ENCODE peak calls at places on chromosomes 2 and 18, in four cellular contexts. T, H, D and X are unnamed samples.

GRCh38 chr2:9326975-9327374 is 96.4 kb downstream of the ITGB1BP1 start:
- DNase-seq in D (no peak), H (no peak), T (no peak), X (peak)

GRCh38 chr2:54704688-54705605 is 18.5 kb upstream of the EML6 start:
- DNase-seq in H (peak), T (peak), D (no peak), X (peak)

GRCh38 chr2:30238143-30238800 is 6.9 kb downstream of the LBH start:
- DNase-seq in T (no peak), H (no peak), D (no peak), X (peak)

GRCh38 chr18:63540131-63540530 is 2.0 kb upstream of the SERPINB12 start:
- DNase-seq in D (no peak), H (no peak), T (no peak), X (peak)

GRCh38 chr2:60880988-60881932 is at the start of gene REL:
- DNase-seq in H (peak), T (peak), D (peak), X (peak)

GRCh38 chr2:157592983-157593382 is 35.7 kb downstream of the ACVR1C start:
- DNase-seq in D (no peak), T (no peak), H (no peak), X (peak)

GRCh38 chr18:11293794-11294193 is 144.4 kb upstream of the PIEZO2 start:
- DNase-seq in H (peak), T (no peak), D (no peak), X (no peak)

GRCh38 chr2:177272765-177273164 is 8.2 kb upstream of the NFE2L2 start:
- DNase-seq in D (no peak), H (peak), T (no peak), X (no peak)

GRCh38 chr2:185522472-185522871 is 216.1 kb upstream of the FSIP2 start:
- DNase-seq in D (no peak), H (peak), T (no peak), X (no peak)

GRCh38 chr2:172095146-172095904 is 7.4 kb downstream of the DLX2 start:
- DNase-seq in H (peak), T (peak), D (no peak), X (peak)

GRCh38 chr2:184560603-184561002 is 37.7 kb upstream of the ZNF804A start:
- DNase-seq in H (no peak), T (no peak), D (no peak), X (no peak)

GRCh38 chr18:46502444-46502843 is 154.6 kb downstream of the LOXHD1 start:
- DNase-seq in T (peak), H (peak), D (no peak), X (no peak)

GRCh38 chr2:234674781-234675201 is 177.9 kb upstream of the ARL4C start:
- DNase-seq in D (no peak), T (peak), H (no peak), X (peak)

GRCh38 chr2:26479131-26479970 is 1.4 kb upstream of the OTOF start:
- DNase-seq in D (no peak), T (no peak), H (no peak), X (no peak)

GRCh38 chr2:58054264-58054663 is 7.7 kb downstream of the VRK2 start:
- DNase-seq in H (no peak), T (no peak), D (no peak), X (peak)

GRCh38 chr18:46324556-46324955 is 220.4 kb downstream of the HAUS1 start:
- DNase-seq in H (no peak), D (no peak), T (peak), X (peak)

GRCh38 chr2:112814278-112814677 is 22.3 kb downstream of the IL1B start:
- DNase-seq in T (no peak), D (no peak), H (no peak), X (peak)

GRCh38 chr2:112772322-112772721 is 7.9 kb upstream of the CKAP2L start:
- DNase-seq in D (no peak), H (no peak), T (no peak), X (no peak)

GRCh38 chr18:39571511-39571910 is 2005.9 kb upstream of the CELF4 start:
- DNase-seq in T (peak), D (no peak), H (no peak), X (peak)

GRCh38 chr18:41809652-41810051 is 145.4 kb upstream of the PIK3C3 start:
- DNase-seq in D (no peak), T (no peak), H (no peak), X (peak)

GRCh38 chr2:241728627-241729026 is 5.8 kb upstream of the D2HGDH start:
- DNase-seq in H (no peak), T (no peak), D (no peak), X (no peak)

GRCh38 chr2:120289221-120289906 is 36.7 kb downstream of the RALB start:
- DNase-seq in T (no peak), D (no peak), H (no peak), X (no peak)

GRCh38 chr2:173264603-173265366 is 89.9 kb upstream of the CDCA7 start:
- DNase-seq in H (no peak), T (no peak), D (peak), X (no peak)

GRCh38 chr18:45090526-45091140 is 409.9 kb downstream of the SETBP1 start:
- DNase-seq in T (no peak), D (no peak), H (no peak), X (no peak)

GRCh38 chr18:48803518-48803917 is 147.2 kb downstream of the SMAD7 start:
- DNase-seq in D (no peak), H (no peak), T (no peak), X (no peak)

DNA sequence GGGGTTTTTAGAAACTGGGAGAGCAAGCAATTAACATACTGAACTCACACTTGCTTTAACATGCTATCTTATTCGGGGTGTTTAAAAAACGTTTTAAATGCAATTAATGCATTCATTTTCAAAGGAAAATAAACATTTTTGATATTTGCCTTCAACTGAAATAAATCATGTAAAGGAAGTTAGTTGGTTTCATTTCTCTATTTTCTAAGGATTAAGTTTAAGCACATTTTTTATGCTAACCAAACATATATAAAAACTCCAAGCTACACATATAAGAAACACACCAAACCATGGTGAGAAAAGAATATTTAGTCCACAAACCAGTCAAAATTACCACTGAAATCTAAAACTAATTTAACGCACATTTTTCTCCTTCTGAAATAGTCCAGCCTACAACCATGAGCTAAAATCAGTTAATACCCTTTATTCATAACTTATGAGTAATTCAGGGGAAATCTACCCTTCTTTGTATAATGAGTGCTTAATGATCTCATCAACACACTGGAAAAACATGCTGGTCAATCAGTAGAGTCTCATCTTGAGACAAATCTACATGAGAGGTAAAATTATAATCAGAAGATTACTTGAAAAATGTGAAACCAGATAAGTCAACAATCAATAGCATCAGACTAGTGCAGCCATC is 8.1 kb downstream of the FBXO11 start:
- DNase-seq in H (no peak), D (no peak), T (no peak), X (no peak)
- H3K4me3 ChIP-seq in H (peak), D (no peak), T (no peak), X (no peak)

GRCh38 chr2:12227941-12228608 is 481.6 kb downstream of the LPIN1 start:
- DNase-seq in H (no peak), D (no peak), T (no peak), X (peak)
- TF ChIP-seq CTCF in H (no peak), D (no peak), T (no peak), X (no peak)

GRCh38 chr2:239266779-239267410 is 133.9 kb downstream of the HDAC4 start:
- DNase-seq in T (no peak), D (no peak), H (no peak), X (no peak)
- H3K4me3 ChIP-seq in T (no peak), D (peak), H (peak), X (no peak)

GRCh38 chr2:232367591-232368233 is 10.8 kb upstream of the ALPP start:
- DNase-seq in T (no peak), D (no peak), H (no peak), X (no peak)
- TF ChIP-seq CTCF in T (peak), D (peak), H (peak), X (peak)

GRCh38 chr18:66826211-66826610 is 222.3 kb upstream of the CDH19 start:
- DNase-seq in T (no peak), D (no peak), H (no peak), X (no peak)
- H3K4me3 ChIP-seq in T (no peak), D (no peak), H (no peak), X (no peak)

GRCh38 chr2:192604295-192604694 is 409.6 kb upstream of the TMEFF2 start:
- DNase-seq in H (no peak), T (no peak), D (no peak), X (no peak)
- TF ChIP-seq CTCF in H (no peak), T (no peak), D (peak), X (no peak)

GRCh38 chr2:128490321-128490720 is 171.7 kb upstream of the HS6ST1 start:
- DNase-seq in T (no peak), H (no peak), D (no peak), X (no peak)

GRCh38 chr2:128490881-128491778 is 172.5 kb upstream of the HS6ST1 start:
- DNase-seq in H (no peak), T (no peak), D (no peak), X (no peak)

GRCh38 chr2:128488429-128488828 is 169.8 kb upstream of the HS6ST1 start:
- DNase-seq in T (no peak), H (no peak), D (no peak), X (no peak)

GRCh38 chr2:128487650-128488387 is 169.2 kb upstream of the HS6ST1 start:
- DNase-seq in D (no peak), H (no peak), T (no peak), X (no peak)

GRCh38 chr2:128489580-128490273 is 171.1 kb upstream of the HS6ST1 start:
- DNase-seq in T (no peak), D (no peak), H (no peak), X (no peak)
- H3K4me3 ChIP-seq in T (no peak), D (no peak), H (no peak), X (no peak)

GRCh38 chr18:72041313-72042032 is 502.7 kb downstream of the CBLN2 start:
- DNase-seq in T (no peak), D (no peak), H (no peak), X (no peak)
- TF ChIP-seq CTCF in T (peak), D (no peak), H (no peak), X (no peak)